ENCODE peak calls at places on chromosomes 16 and 17, in five cellular contexts. One of them, this sample, is unnamed. For H3K27me3, the result is how much of the 10 kb centered on the place peaks cover.

GRCh38 chr16:30183961-30184429 is 593 bp downstream of the CORO1A start:
- DNase-seq in IMR-90: no peak
- DNase-seq in stomach: peak
- DNase-seq in transverse colon: peak
- DNase-seq in heart left ventricle: peak
- DNase-seq in this sample: no peak

GRCh38 chr16:86220552-86220951 is 289.8 kb upstream of the FOXF1 start:
- DNase-seq in heart left ventricle: no peak
- DNase-seq in stomach: peak
- DNase-seq in IMR-90: peak
- DNase-seq in transverse colon: no peak
- DNase-seq in this sample: no peak

GRCh38 chr17:20961551-20961950 is 81.3 kb downstream of the USP22 start:
- DNase-seq in heart left ventricle: no peak
- DNase-seq in IMR-90: no peak
- DNase-seq in stomach: no peak
- DNase-seq in transverse colon: no peak
- DNase-seq in this sample: no peak

GRCh38 chr17:74354123-74354522 is 7.5 kb downstream of the BTBD17 start:
- DNase-seq in heart left ventricle: peak
- DNase-seq in transverse colon: peak
- DNase-seq in IMR-90: no peak
- DNase-seq in stomach: peak
- DNase-seq in this sample: no peak

GRCh38 chr17:4229627-4230026 is 34.2 kb downstream of the ANKFY1 start:
- DNase-seq in IMR-90: peak
- DNase-seq in transverse colon: peak
- DNase-seq in stomach: no peak
- DNase-seq in heart left ventricle: peak
- DNase-seq in this sample: no peak

GRCh38 chr16:83136924-83137323 is 510.2 kb downstream of the CDH13 start:
- DNase-seq in stomach: no peak
- DNase-seq in IMR-90: no peak
- DNase-seq in heart left ventricle: no peak
- DNase-seq in transverse colon: no peak
- DNase-seq in this sample: no peak

GRCh38 chr17:61450641-61451537 is 1.3 kb upstream of the TBX4 start:
- DNase-seq in heart left ventricle: no peak
- DNase-seq in transverse colon: no peak
- DNase-seq in IMR-90: no peak
- DNase-seq in stomach: no peak
- DNase-seq in this sample: no peak

GRCh38 chr17:51217946-51218345 is 41.9 kb downstream of the MBTD1 start:
- DNase-seq in stomach: no peak
- DNase-seq in IMR-90: no peak
- DNase-seq in transverse colon: no peak
- DNase-seq in heart left ventricle: no peak
- DNase-seq in this sample: no peak

GRCh38 chr17:41588126-41588810 is 1.6 kb upstream of the KRT14 start:
- DNase-seq in IMR-90: no peak
- DNase-seq in transverse colon: no peak
- DNase-seq in heart left ventricle: no peak
- DNase-seq in stomach: no peak
- DNase-seq in this sample: no peak

GRCh38 chr16:2531371-2531695 is at the start of gene CEMP1:
- DNase-seq in IMR-90: no peak
- DNase-seq in transverse colon: no peak
- DNase-seq in heart left ventricle: no peak
- DNase-seq in stomach: no peak
- DNase-seq in this sample: no peak

GRCh38 chr16:2008631-2009301 is 855 bp downstream of the ZNF598 start:
- DNase-seq in IMR-90: peak
- DNase-seq in heart left ventricle: no peak
- DNase-seq in stomach: no peak
- DNase-seq in transverse colon: no peak
- DNase-seq in this sample: no peak

GRCh38 chr16:55678061-55678935 is 22.5 kb downstream of the SLC6A2 start:
- DNase-seq in transverse colon: no peak
- DNase-seq in stomach: no peak
- DNase-seq in heart left ventricle: no peak
- DNase-seq in IMR-90: no peak
- DNase-seq in this sample: no peak

GRCh38 chr17:2122641-2123302 is 67.9 kb downstream of the HIC1 start:
- DNase-seq in IMR-90: peak
- DNase-seq in heart left ventricle: peak
- DNase-seq in transverse colon: peak
- DNase-seq in stomach: peak
- DNase-seq in this sample: peak

GRCh38 chr16:66647866-66648265 is 43.4 kb downstream of the CMTM3 start:
- DNase-seq in IMR-90: no peak
- DNase-seq in stomach: no peak
- DNase-seq in heart left ventricle: no peak
- DNase-seq in transverse colon: no peak
- DNase-seq in this sample: no peak

GRCh38 chr16:57759131-57759530 is 23.6 kb downstream of the KATNB1 start:
- DNase-seq in transverse colon: no peak
- DNase-seq in stomach: no peak
- DNase-seq in heart left ventricle: no peak
- DNase-seq in IMR-90: no peak
- DNase-seq in this sample: no peak

GRCh38 chr17:4006165-4006589 is 41.9 kb upstream of the ATP2A3 start:
- DNase-seq in IMR-90: no peak
- DNase-seq in transverse colon: no peak
- DNase-seq in stomach: no peak
- DNase-seq in heart left ventricle: no peak
- DNase-seq in this sample: no peak

GRCh38 chr17:70677783-70678647 is 508.7 kb downstream of the KCNJ2 start:
- DNase-seq in stomach: no peak
- DNase-seq in heart left ventricle: no peak
- DNase-seq in transverse colon: no peak
- DNase-seq in IMR-90: no peak
- DNase-seq in this sample: no peak

GRCh38 chr17:40303009-40303657 is 5.8 kb upstream of the RARA start:
- DNase-seq in transverse colon: peak
- DNase-seq in IMR-90: peak
- DNase-seq in stomach: peak
- DNase-seq in heart left ventricle: no peak
- DNase-seq in this sample: no peak

GRCh38 chr16:27639588-27640276 is 89.8 kb downstream of the KATNIP start:
- DNase-seq in IMR-90: peak
- DNase-seq in transverse colon: no peak
- DNase-seq in stomach: no peak
- DNase-seq in heart left ventricle: no peak
- DNase-seq in this sample: no peak

GRCh38 chr17:2707721-2708584 is 3.6 kb downstream of the CLUH start:
- DNase-seq in transverse colon: peak
- DNase-seq in stomach: peak
- DNase-seq in IMR-90: no peak
- DNase-seq in heart left ventricle: peak
- DNase-seq in this sample: no peak

GRCh38 chr17:76078859-76079576 is at the start of gene ZACN:
- DNase-seq in IMR-90: no peak
- DNase-seq in heart left ventricle: no peak
- DNase-seq in transverse colon: no peak
- DNase-seq in stomach: no peak
- DNase-seq in this sample: no peak

GRCh38 chr17:17320188-17320910 is 17.2 kb downstream of the NT5M start:
- DNase-seq in transverse colon: no peak
- DNase-seq in heart left ventricle: no peak
- DNase-seq in IMR-90: no peak
- DNase-seq in stomach: peak
- DNase-seq in this sample: no peak

GRCh38 chr16:38941-39892 is 14.2 kb downstream of the POLR3K start:
- DNase-seq in IMR-90: no peak
- DNase-seq in stomach: peak
- DNase-seq in transverse colon: peak
- DNase-seq in heart left ventricle: no peak
- DNase-seq in this sample: no peak

GRCh38 chr16:10964039-10964890 is 19.9 kb downstream of the CLEC16A start:
- DNase-seq in transverse colon: peak
- DNase-seq in heart left ventricle: peak
- DNase-seq in IMR-90: peak
- DNase-seq in stomach: peak
- DNase-seq in this sample: peak

DNA sequence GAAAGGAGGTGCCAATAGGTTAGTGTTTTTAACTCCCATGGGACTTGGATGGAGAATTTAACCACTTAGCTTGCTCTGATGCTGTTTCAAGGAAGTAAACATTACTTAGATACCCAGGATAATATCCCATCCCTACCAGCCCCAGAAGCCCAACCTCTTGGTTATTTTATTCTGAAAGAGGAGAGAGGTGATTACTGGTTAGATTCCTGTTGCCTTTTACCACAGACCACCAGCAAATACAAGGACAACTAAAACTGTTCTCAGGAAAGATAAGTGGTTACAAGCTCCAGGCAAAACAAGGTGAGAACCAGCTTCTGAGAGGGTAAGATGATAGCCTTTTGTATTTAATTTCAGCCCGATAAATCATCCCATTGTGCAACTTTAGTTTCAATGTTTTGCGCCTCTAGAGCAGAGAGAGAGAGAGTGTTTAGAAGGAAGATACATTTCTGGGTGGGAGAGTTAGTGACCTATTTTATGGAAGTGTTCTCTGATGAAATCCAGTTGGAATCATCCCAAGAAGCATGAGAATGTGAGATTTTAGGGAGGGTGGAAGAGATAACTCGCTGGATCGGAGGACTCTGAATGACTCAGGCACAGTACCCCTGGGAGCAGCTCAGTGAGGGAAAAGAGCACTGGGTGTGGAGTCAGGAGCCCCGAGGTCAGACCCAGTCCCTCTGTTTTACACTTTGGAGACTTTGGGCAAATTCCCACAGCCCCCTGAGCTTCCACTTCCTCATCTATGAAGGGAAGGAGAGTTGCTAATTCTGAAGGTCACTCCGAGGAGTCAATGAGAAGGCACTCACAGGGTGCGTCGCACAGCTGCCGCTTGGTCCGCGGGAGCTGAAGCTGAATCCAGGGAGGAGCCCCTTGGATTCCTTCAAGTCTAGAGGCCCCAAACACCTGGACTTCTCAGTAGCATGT is 12.1 kb downstream of the GLP2R start:
- DNase-seq in IMR-90: peak
- DNase-seq in stomach: no peak
- DNase-seq in heart left ventricle: peak
- DNase-seq in transverse colon: peak
- DNase-seq in this sample: no peak
- H3K4me3 ChIP-seq in IMR-90: no peak
- H3K4me3 ChIP-seq in stomach: no peak
- H3K4me3 ChIP-seq in heart left ventricle: no peak
- H3K4me3 ChIP-seq in transverse colon: no peak
- H3K4me3 ChIP-seq in this sample: no peak

DNA sequence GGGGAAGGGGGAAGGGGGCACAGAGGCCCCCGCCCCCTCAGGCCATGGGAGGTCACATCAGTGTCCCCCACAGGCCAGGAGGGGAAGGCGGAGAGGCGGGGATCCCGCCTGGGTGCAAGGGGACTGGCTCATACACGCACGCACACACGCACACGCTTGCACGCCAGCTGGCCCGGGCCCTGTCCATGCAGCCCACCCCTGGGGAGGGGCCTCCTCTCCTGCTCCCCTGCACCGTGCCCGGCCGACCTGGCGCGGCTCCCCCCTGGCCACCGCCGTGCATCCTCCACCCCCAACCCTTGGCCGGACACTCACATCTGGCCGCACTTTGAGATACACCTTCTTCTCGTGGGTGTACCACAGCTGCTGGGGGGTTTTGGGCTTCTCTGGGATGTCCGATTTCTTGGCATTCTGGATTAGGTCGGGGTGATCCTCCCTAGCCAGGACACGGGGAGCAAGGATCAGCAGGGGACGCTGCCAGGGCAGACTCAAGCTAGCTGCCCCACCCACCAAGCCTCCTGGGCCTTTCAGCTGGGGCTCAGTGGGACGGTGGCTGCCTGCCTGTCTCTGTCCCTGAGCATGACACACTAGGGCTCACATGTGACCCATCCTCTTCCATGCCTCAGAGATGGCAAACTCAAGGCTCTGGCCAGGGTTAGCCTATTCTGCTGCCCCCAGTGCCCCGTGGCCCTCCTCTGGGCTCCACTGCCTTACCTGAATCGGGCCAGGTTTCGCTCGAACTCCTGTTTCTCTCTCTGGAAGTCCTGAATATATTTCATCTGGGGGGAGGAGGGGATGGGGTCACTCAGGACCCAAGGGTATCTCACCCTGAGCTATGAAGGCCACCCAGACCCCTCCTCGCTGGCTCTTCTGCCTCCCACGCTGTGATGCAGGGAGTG is 6.7 kb downstream of the UBTF start:
- DNase-seq in heart left ventricle: no peak
- DNase-seq in IMR-90: no peak
- DNase-seq in transverse colon: no peak
- DNase-seq in stomach: no peak
- DNase-seq in this sample: no peak
- TF ChIP-seq POLR2A in heart left ventricle: no peak
- TF ChIP-seq POLR2A in IMR-90: no peak
- TF ChIP-seq POLR2A in transverse colon: no peak
- TF ChIP-seq POLR2A in stomach: no peak
- TF ChIP-seq POLR2A in this sample: no peak

GRCh38 chr17:178292-179065 is 3.0 kb downstream of the DOC2B start:
- DNase-seq in transverse colon: no peak
- DNase-seq in stomach: no peak
- DNase-seq in IMR-90: no peak
- DNase-seq in heart left ventricle: peak
- DNase-seq in this sample: no peak
- H3K27me3 ChIP-seq in transverse colon: half or more
- H3K27me3 ChIP-seq in stomach: under half
- H3K27me3 ChIP-seq in IMR-90: half or more
- H3K27me3 ChIP-seq in heart left ventricle: under half
- H3K27me3 ChIP-seq in this sample: half or more

GRCh38 chr16:81238296-81239011 is at the start of gene BCO1:
- DNase-seq in transverse colon: peak
- DNase-seq in stomach: peak
- DNase-seq in heart left ventricle: no peak
- DNase-seq in IMR-90: peak
- DNase-seq in this sample: no peak
- H3K4me3 ChIP-seq in transverse colon: no peak
- H3K4me3 ChIP-seq in stomach: peak
- H3K4me3 ChIP-seq in heart left ventricle: peak
- H3K4me3 ChIP-seq in IMR-90: peak
- H3K4me3 ChIP-seq in this sample: peak

GRCh38 chr17:32006957-32007462 is at the start of gene LRRC37B:
- DNase-seq in IMR-90: peak
- DNase-seq in transverse colon: peak
- DNase-seq in stomach: peak
- DNase-seq in heart left ventricle: peak
- DNase-seq in this sample: peak
- TF ChIP-seq POLR2A in IMR-90: no peak
- TF ChIP-seq POLR2A in transverse colon: peak
- TF ChIP-seq POLR2A in stomach: no peak
- TF ChIP-seq POLR2A in heart left ventricle: peak
- TF ChIP-seq POLR2A in this sample: no peak

This sample was measured in suprapubic skin.